ENCODE peak calls at places on chromosomes 16 and 17, in seven cellular contexts. I is heart left ventricle; T is neural progenitor cell; B is heart right ventricle; X is CD8-positive, alpha-beta T cell; H is spleen; N is fibroblast of lung. Z is an unnamed sample.

GRCh38 chr16:8928467-8928957 is 35.2 kb downstream of the USP7 start:
- DNase-seq in I (no peak), T (no peak), B (no peak), X (no peak), H (no peak), N (peak; percentile 73), Z (no peak)

GRCh38 chr17:80110447-80110812 is 9.0 kb downstream of the GAA start:
- DNase-seq in I (no peak), T (no peak), B (no peak), X (no peak), H (no peak), N (no peak), Z (no peak)

GRCh38 chr16:71927383-71927782 is 32.1 kb downstream of the IST1 start:
- DNase-seq in I (peak; percentile 60), T (no peak), B (peak; percentile 25), X (no peak), H (no peak), N (peak; percentile 87), Z (peak; percentile 89)

GRCh38 chr17:69802045-69802740 is 272.8 kb upstream of the KCNJ16 start:
- DNase-seq in I (no peak), T (peak; percentile 15), B (no peak), X (no peak), H (no peak), N (no peak), Z (no peak)

GRCh38 chr17:62929320-62929719 is 36.7 kb upstream of the TANC2 start:
- DNase-seq in I (no peak), T (no peak), B (no peak), X (no peak), H (no peak), N (no peak), Z (peak; percentile 46)

GRCh38 chr16:76705883-76706282 is 428.7 kb downstream of the CNTNAP4 start:
- DNase-seq in I (no peak), T (no peak), B (no peak), X (no peak), H (no peak), N (no peak), Z (no peak)

GRCh38 chr17:46942441-46943217 is 19.7 kb downstream of the GOSR2 start:
- DNase-seq in I (peak; percentile 56), T (peak; percentile 86), B (peak; percentile 69), X (peak; percentile 44), H (no peak), N (peak; percentile 79), Z (no peak)

GRCh38 chr17:76239538-76240274 is 587 bp downstream of the RNF157 start:
- DNase-seq in I (no peak), T (peak; percentile 63), B (peak; percentile 25), X (no peak), H (peak; percentile 83), N (no peak), Z (no peak)

GRCh38 chr16:48511716-48512115 is 98.3 kb downstream of the N4BP1 start:
- DNase-seq in I (no peak), T (no peak), B (no peak), X (no peak), H (peak; percentile 12), N (no peak), Z (peak; percentile 93)

GRCh38 chr16:71771571-71771970 is 37.1 kb downstream of the AP1G1 start:
- DNase-seq in I (no peak), T (no peak), B (no peak), X (no peak), H (no peak), N (no peak), Z (no peak)

GRCh38 chr17:924711-925480 is 54.7 kb downstream of the NXN start:
- DNase-seq in I (no peak), T (no peak), B (no peak), X (no peak), H (no peak), N (no peak), Z (peak; percentile 98)

GRCh38 chr17:74921045-74921681 is 1.9 kb downstream of the USH1G start:
- DNase-seq in I (no peak), T (no peak), B (no peak), X (no peak), H (no peak), N (no peak), Z (peak; percentile 33)

GRCh38 chr17:62693616-62694415 is 66.3 kb downstream of the MRC2 start:
- DNase-seq in I (no peak), T (no peak), B (no peak), X (no peak), H (no peak), N (no peak), Z (peak; percentile 73)

GRCh38 chr16:89193021-89193575 is 7.2 kb downstream of the SLC22A31 start:
- DNase-seq in I (no peak), T (peak; percentile 63), B (peak; percentile 72), X (no peak), H (peak; percentile 89), N (no peak), Z (peak; percentile 33)

GRCh38 chr16:79891458-79891857 is 290.9 kb upstream of the MAF start:
- DNase-seq in I (no peak), T (no peak), B (no peak), X (no peak), H (no peak), N (no peak), Z (no peak)

GRCh38 chr17:78472035-78472905 is 93.8 kb downstream of the PGS1 start:
- DNase-seq in I (no peak), T (no peak), B (no peak), X (no peak), H (no peak), N (no peak), Z (no peak)

DNA sequence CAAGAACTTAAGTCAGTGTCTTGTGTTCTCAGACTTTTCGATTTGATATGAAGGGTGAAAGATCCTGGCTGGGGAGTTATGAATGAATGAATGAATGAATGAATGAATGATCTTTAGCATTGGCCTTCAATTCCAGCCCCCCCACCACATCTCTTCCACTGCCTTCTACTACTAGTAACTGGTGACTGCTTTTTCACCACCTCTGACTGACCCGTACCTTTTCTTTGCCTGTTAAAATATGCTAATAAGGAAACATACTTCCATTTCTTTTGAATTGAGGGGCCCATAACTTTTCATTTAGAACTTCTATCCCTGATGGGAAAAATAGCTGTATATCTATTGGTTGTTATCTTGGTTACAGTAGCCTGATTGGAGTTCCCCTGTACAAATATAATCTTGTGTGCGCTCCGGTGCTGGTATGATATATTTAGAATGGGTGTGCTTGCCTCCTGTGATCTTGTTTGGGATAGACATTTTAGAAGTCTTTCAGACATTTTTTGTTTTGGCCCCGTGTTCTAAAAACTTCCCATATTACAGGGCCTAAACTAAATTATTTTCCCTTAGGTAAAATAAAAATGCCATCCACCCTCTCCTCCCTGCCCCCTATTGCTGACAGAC is 3.4 kb downstream of the LYRM1 start:
- DNase-seq in I (no peak), T (no peak), B (no peak), X (no peak), H (no peak), N (no peak), Z (no peak)
- H3K27ac ChIP-seq in I (peak overlapping the region; percentile 98), T (no peak overlapping the region), B (peak overlapping the region; percentile 66), X (no peak overlapping the region), H (peak overlapping the region; percentile 61), N (peak overlapping the region; percentile 93), Z (peak overlapping the region; percentile 38)

GRCh38 chr16:24007934-24008333 is 172.2 kb downstream of the PRKCB start:
- DNase-seq in I (no peak), T (no peak), B (no peak), X (no peak), H (no peak), N (no peak), Z (no peak)

GRCh38 chr16:24009060-24009459 is 173.3 kb downstream of the PRKCB start:
- DNase-seq in I (no peak), T (no peak), B (no peak), X (no peak), H (no peak), N (no peak), Z (no peak)

GRCh38 chr16:24001706-24002105 is 165.9 kb downstream of the PRKCB start:
- DNase-seq in I (no peak), T (no peak), B (no peak), X (no peak), H (no peak), N (no peak), Z (no peak)

GRCh38 chr16:24002619-24003018 is 166.8 kb downstream of the PRKCB start:
- DNase-seq in I (no peak), T (no peak), B (no peak), X (no peak), H (no peak), N (no peak), Z (no peak)

GRCh38 chr16:24005577-24005976 is 169.8 kb downstream of the PRKCB start:
- DNase-seq in I (no peak), T (no peak), B (no peak), X (no peak), H (no peak), N (no peak), Z (no peak)
- H3K4me1 ChIP-seq in I (no peaks in the 10 kb centered on the region), T (no peaks in the 10 kb centered on the region), B (peaks cover 15% of the 10 kb centered on the region), X (peaks cover 24% of the 10 kb centered on the region), H (peaks cover 48% of the 10 kb centered on the region), N (no peaks in the 10 kb centered on the region), Z (no peaks in the 10 kb centered on the region)

DNA sequence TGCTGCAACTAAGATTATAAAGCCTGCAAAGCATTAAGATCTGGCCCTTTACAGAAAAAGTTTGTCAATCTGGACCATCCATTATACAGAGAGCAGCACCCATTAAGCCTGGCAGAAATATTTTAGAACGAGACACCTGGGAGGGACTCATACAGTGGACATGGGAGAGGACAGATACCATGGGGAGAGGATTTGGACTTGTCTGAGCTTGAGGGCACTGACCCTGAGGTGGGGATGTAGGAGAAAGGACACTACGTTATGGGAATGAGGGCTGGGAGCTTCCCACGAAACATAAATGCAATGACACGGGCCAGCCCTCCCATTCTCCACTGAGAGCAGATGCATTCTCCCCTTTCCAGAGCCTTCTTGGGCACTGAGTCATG is 6.2 kb downstream of the RUSF1 start:
- DNase-seq in I (no peak), T (no peak), B (no peak), X (no peak), H (no peak), N (no peak), Z (no peak)
- H3K27ac ChIP-seq in I (no peak overlapping the region), T (no peak overlapping the region), B (no peak overlapping the region), X (no peak overlapping the region), H (no peak overlapping the region), N (no peak overlapping the region), Z (no peak overlapping the region)

GRCh38 chr17:40532520-40533253 is 31.3 kb upstream of the TNS4 start:
- DNase-seq in I (no peak), T (no peak), B (no peak), X (no peak), H (peak; percentile 22), N (peak; percentile 45), Z (no peak)
- H3K4me1 ChIP-seq in I (peaks cover 19% of the 10 kb centered on the region), T (no peaks in the 10 kb centered on the region), B (peaks cover 58% of the 10 kb centered on the region), X (peaks cover 84% of the 10 kb centered on the region), H (peaks cover 67% of the 10 kb centered on the region), N (peaks cover 25% of the 10 kb centered on the region), Z (peaks cover 29% of the 10 kb centered on the region)

DNA sequence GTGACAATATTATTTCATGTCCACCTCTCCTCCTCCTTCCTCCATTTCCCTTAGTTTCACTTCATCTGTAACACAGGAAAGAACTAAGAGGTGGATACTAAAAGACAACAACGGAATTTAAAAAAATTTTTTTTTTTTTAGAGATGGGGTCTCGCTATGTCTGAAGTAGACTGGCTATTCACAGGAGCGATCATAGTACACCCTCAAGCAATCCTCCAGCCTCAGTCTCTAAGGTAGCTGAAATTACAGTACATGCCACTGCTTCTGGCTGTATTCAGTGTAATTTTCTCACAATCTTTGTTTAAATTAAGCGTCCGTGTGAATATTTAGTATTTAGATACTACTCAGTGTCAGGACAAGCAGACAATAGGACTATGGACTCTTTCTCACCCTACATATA is 35.6 kb downstream of the FBXL20 start:
- DNase-seq in I (no peak), T (no peak), B (no peak), X (no peak), H (no peak), N (no peak), Z (no peak)
- H3K27ac ChIP-seq in I (peak overlapping the region; percentile 48), T (no peak overlapping the region), B (no peak overlapping the region), X (no peak overlapping the region), H (no peak overlapping the region), N (no peak overlapping the region), Z (no peak overlapping the region)

Z was measured in foreskin keratinocyte.